ENCODE peak calls at places on chromosome 14, in five cellular contexts. H is cardiac fibroblast, E is fibroblast of pulmonary artery, C is fibroblast of mammary gland, Y is Peyer's patch. G is an unnamed sample.

GRCh38 chr14:49212721-49213120 is 373.5 kb downstream of the RPS29 start:
- DNase-seq in H (no peak), E (no peak), C (peak; percentile 55), Y (no peak), G (no peak)

GRCh38 chr14:64569108-64570045 is 19.6 kb downstream of the PPP1R36 start:
- DNase-seq in H (peak; percentile 91), E (peak; percentile 88), C (peak; percentile 63), Y (no peak), G (no peak)

GRCh38 chr14:104545151-104545931 is 34.2 kb upstream of the C14orf180 start:
- DNase-seq in H (no peak), E (no peak), C (no peak), Y (no peak), G (no peak)

GRCh38 chr14:99643343-99643742 is 1.6 kb upstream of the HHIPL1 start:
- DNase-seq in H (no peak), E (no peak), C (no peak), Y (no peak), G (no peak)

GRCh38 chr14:67602995-67603545 is 3.0 kb upstream of the PIGH start:
- DNase-seq in H (no peak), E (no peak), C (no peak), Y (peak; percentile 66), G (no peak)

GRCh38 chr14:20429801-20430669 is 5.9 kb downstream of the KLHL33 start:
- DNase-seq in H (no peak), E (no peak), C (no peak), Y (no peak), G (no peak)

GRCh38 chr14:32939254-32940065 is 781 bp downstream of the NPAS3 start:
- DNase-seq in H (peak; percentile 82), E (peak; percentile 77), C (peak; percentile 68), Y (peak; percentile 66), G (no peak)

GRCh38 chr14:62322216-62322615 is 560.0 kb downstream of the SNAPC1 start:
- DNase-seq in H (no peak), E (no peak), C (no peak), Y (no peak), G (no peak)

GRCh38 chr14:63855272-63855671 is 2.5 kb downstream of the SYNE2 start:
- DNase-seq in H (no peak), E (no peak), C (no peak), Y (no peak), G (no peak)

GRCh38 chr14:21109377-21110260 is 8.8 kb downstream of the TMEM253 start:
- DNase-seq in H (no peak), E (no peak), C (no peak), Y (no peak), G (no peak)

GRCh38 chr14:100297320-100298300 is 8.6 kb downstream of the SLC25A29 start:
- DNase-seq in H (peak; percentile 88), E (peak; percentile 76), C (peak; percentile 70), Y (peak; percentile 87), G (peak; percentile 89)

GRCh38 chr14:90576981-90577660 is 180.3 kb downstream of the CALM1 start:
- DNase-seq in H (no peak), E (no peak), C (peak; percentile 15), Y (no peak), G (peak; percentile 15)

GRCh38 chr14:21068521-21069387 is 1.4 kb upstream of the ARHGEF40 start:
- DNase-seq in H (peak; percentile 70), E (peak; percentile 67), C (peak; percentile 63), Y (peak; percentile 78), G (peak; percentile 85)

GRCh38 chr14:98022541-98023520 is 1225.6 kb downstream of the VRK1 start:
- DNase-seq in H (no peak), E (no peak), C (no peak), Y (no peak), G (no peak)

GRCh38 chr14:84112589-84112988 is 1417.4 kb upstream of the FLRT2 start:
- DNase-seq in H (no peak), E (peak; percentile 35), C (no peak), Y (no peak), G (no peak)

GRCh38 chr14:92619671-92620437 is 106.3 kb downstream of the RIN3 start:
- DNase-seq in H (no peak), E (no peak), C (peak; percentile 32), Y (no peak), G (no peak)

GRCh38 chr14:74514471-74514932 is 20.9 kb downstream of the ISCA2 start:
- DNase-seq in H (peak; percentile 67), E (peak; percentile 42), C (peak; percentile 84), Y (no peak), G (peak; percentile 78)

GRCh38 chr14:37172024-37172869 is at the start of gene SLC25A21:
- DNase-seq in H (peak; percentile 69), E (peak; percentile 84), C (peak; percentile 80), Y (peak; percentile 74), G (no peak)

GRCh38 chr14:56528927-56529326 is 50.7 kb upstream of the TMEM260 start:
- DNase-seq in H (no peak), E (no peak), C (no peak), Y (no peak), G (no peak)

GRCh38 chr14:34699873-34700621 is 14.3 kb downstream of the CFL2 start:
- DNase-seq in H (peak; percentile 79), E (peak; percentile 84), C (peak; percentile 97), Y (no peak), G (no peak)

GRCh38 chr14:73719791-73720190 is 5.6 kb upstream of the PNMA1 start:
- DNase-seq in H (no peak), E (no peak), C (no peak), Y (no peak), G (no peak)

GRCh38 chr14:23831591-23831990 is 122.0 kb upstream of the DHRS4 start:
- DNase-seq in H (no peak), E (no peak), C (no peak), Y (no peak), G (peak; percentile 91)

GRCh38 chr14:104317500-104317805 is 179.1 kb downstream of the KIF26A start:
- DNase-seq in H (no peak), E (no peak), C (no peak), Y (no peak), G (no peak)

GRCh38 chr14:95508377-95508776 is 8.1 kb downstream of the SYNE3 start:
- DNase-seq in H (no peak), E (no peak), C (no peak), Y (peak; percentile 34), G (no peak)

GRCh38 chr14:41806355-41806975 is 199.8 kb downstream of the LRFN5 start:
- DNase-seq in H (no peak), E (no peak), C (peak; percentile 28), Y (no peak), G (no peak)

GRCh38 chr14:69877492-69877891 is 1.7 kb upstream of the SMOC1 start:
- DNase-seq in H (peak; percentile 30), E (peak; percentile 49), C (peak; percentile 67), Y (no peak), G (peak; percentile 48)

GRCh38 chr14:104579507-104579906 is at the start of gene C14orf180:
- DNase-seq in H (no peak), E (no peak), C (no peak), Y (no peak), G (no peak)

GRCh38 chr14:99673328-99674063 is 10.6 kb upstream of the CYP46A1 start:
- DNase-seq in H (no peak), E (no peak), C (no peak), Y (no peak), G (no peak)

GRCh38 chr14:34951286-34951685 is 31.5 kb upstream of the SRP54 start:
- DNase-seq in H (peak; percentile 69), E (peak; percentile 60), C (peak; percentile 52), Y (no peak), G (no peak)

GRCh38 chr14:89013098-89013504 is 188.7 kb downstream of the TTC8 start:
- DNase-seq in H (peak; percentile 26), E (peak; percentile 42), C (peak; percentile 51), Y (peak; percentile 77), G (peak; percentile 41)
- TF ChIP-seq CTCF in H (peak; percentile 53), E (peak; percentile 37), C (peak; percentile 46), Y (peak; percentile 63), G (no peak)

GRCh38 chr14:77139540-77140342 is 1.9 kb downstream of the ZDHHC22 start:
- DNase-seq in H (no peak), E (peak; percentile 24), C (peak; percentile 8), Y (no peak), G (peak; percentile 74)
- TF ChIP-seq CTCF in H (peak; percentile 55), E (peak; percentile 37), C (peak; percentile 34), Y (no peak), G (peak; percentile 53)

GRCh38 chr14:103003351-103003615 is 54.1 kb downstream of the CDC42BPB start:
- DNase-seq in H (no peak), E (no peak), C (no peak), Y (no peak), G (no peak)

GRCh38 chr14:103003850-103004249 is 53.5 kb downstream of the CDC42BPB start:
- DNase-seq in H (no peak), E (no peak), C (no peak), Y (no peak), G (no peak)

GRCh38 chr14:103001226-103001625 is 56.1 kb downstream of the CDC42BPB start:
- DNase-seq in H (no peak), E (no peak), C (no peak), Y (no peak), G (no peak)

GRCh38 chr14:103001651-103002396 is 55.5 kb downstream of the CDC42BPB start:
- DNase-seq in H (no peak), E (no peak), C (no peak), Y (peak; percentile 74), G (no peak)

DNA sequence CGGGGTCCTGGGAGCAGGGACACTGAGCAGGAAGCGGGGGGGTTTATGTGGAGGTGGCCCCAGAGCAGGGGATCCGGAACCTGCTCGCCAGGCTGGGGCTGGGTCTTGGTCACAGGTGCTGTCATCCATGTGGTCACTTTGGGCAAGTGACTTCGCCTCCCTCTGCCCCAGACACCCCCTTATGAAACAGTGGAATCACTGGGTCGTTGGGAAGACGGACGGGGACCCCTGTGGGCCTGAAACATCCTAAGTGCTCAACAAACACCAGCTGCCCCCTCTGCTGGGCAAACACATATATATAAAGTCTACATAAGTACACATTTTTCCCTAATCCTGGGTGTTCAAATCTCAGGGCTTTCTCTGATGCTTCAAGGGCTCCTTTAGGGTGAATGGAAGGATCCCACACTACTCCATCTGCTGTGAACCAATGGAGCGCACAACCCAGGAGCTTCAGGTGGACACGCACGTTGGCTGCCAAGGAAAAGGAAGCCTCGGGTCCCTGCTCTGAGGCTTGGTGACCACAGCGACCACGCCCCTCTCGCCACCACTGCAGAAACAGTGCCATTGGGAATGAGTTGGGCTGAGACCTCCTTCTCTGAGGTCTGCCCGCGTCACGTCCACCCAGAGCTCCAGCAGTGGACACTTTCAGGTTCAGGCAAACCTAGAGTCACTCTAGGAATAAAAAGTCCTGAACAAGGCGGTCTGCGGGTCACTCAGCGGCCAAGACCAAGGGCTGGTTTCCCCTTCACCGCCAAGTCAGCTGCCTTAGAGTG is 54.6 kb downstream of the CDC42BPB start:
- DNase-seq in H (no peak), E (no peak), C (no peak), Y (no peak), G (peak; percentile 26)
- TF ChIP-seq CTCF in H (no peak), E (no peak), C (no peak), Y (no peak), G (no peak)

GRCh38 chr14:106843951-106844483 is 1317.6 kb downstream of the TMEM121 start:
- DNase-seq in H (no peak), E (no peak), C (peak; percentile 5), Y (peak; percentile 75), G (peak; percentile 75)

GRCh38 chr14:106844608-106845285 is 1318.4 kb downstream of the TMEM121 start:
- DNase-seq in H (no peak), E (no peak), C (peak; percentile 18), Y (peak; percentile 93), G (peak; percentile 85)

GRCh38 chr14:106841701-106842100 is 1315.3 kb downstream of the TMEM121 start:
- DNase-seq in H (no peak), E (no peak), C (no peak), Y (no peak), G (no peak)

GRCh38 chr14:106843376-106843775 is 1317.0 kb downstream of the TMEM121 start:
- DNase-seq in H (no peak), E (no peak), C (no peak), Y (peak; percentile 58), G (peak; percentile 30)

GRCh38 chr14:106842687-106843086 is 1316.3 kb downstream of the TMEM121 start:
- DNase-seq in H (no peak), E (no peak), C (no peak), Y (peak; percentile 59), G (no peak)
- TF ChIP-seq CTCF in H (peak; percentile 58), E (no peak), C (peak; percentile 25), Y (peak; percentile 46), G (peak; percentile 47)

G was measured in NB4.